ENCODE peak calls at places on chromosome 16, in five cellular contexts. One of them, this sample, is unnamed.

GRCh38 chr16:82633964-82634600 is 7.3 kb downstream of the CDH13 start:
- DNase-seq in lower lobe of right lung: no peak
- DNase-seq in central memory CD4-positive, alpha-beta T cell: no peak
- DNase-seq in tibial artery: no peak
- DNase-seq in stimulated activated CD8-positive, alpha-beta memory T cell treated with anti-CD3 and anti-CD28 coated beads, Interleukin-7, amount 100 ng/mL, for 1 hour: no peak
- DNase-seq in this sample: no peak

GRCh38 chr16:48393843-48394703 is 8.9 kb upstream of the SIAH1 start:
- DNase-seq in stimulated activated CD8-positive, alpha-beta memory T cell treated with anti-CD3 and anti-CD28 coated beads, Interleukin-7, amount 100 ng/mL, for 1 hour: no peak
- DNase-seq in tibial artery: peak
- DNase-seq in lower lobe of right lung: no peak
- DNase-seq in central memory CD4-positive, alpha-beta T cell: no peak
- DNase-seq in this sample: no peak

GRCh38 chr16:89918453-89919347 is at the start of gene MC1R:
- DNase-seq in central memory CD4-positive, alpha-beta T cell: no peak
- DNase-seq in tibial artery: no peak
- DNase-seq in lower lobe of right lung: no peak
- DNase-seq in stimulated activated CD8-positive, alpha-beta memory T cell treated with anti-CD3 and anti-CD28 coated beads, Interleukin-7, amount 100 ng/mL, for 1 hour: no peak
- DNase-seq in this sample: peak

GRCh38 chr16:22235839-22236745 is 30.0 kb downstream of the EEF2K start:
- DNase-seq in lower lobe of right lung: no peak
- DNase-seq in central memory CD4-positive, alpha-beta T cell: no peak
- DNase-seq in stimulated activated CD8-positive, alpha-beta memory T cell treated with anti-CD3 and anti-CD28 coated beads, Interleukin-7, amount 100 ng/mL, for 1 hour: no peak
- DNase-seq in tibial artery: peak
- DNase-seq in this sample: no peak

GRCh38 chr16:55842369-55843104 is 9.6 kb upstream of the CES1 start:
- DNase-seq in stimulated activated CD8-positive, alpha-beta memory T cell treated with anti-CD3 and anti-CD28 coated beads, Interleukin-7, amount 100 ng/mL, for 1 hour: no peak
- DNase-seq in lower lobe of right lung: no peak
- DNase-seq in central memory CD4-positive, alpha-beta T cell: peak
- DNase-seq in tibial artery: no peak
- DNase-seq in this sample: no peak

GRCh38 chr16:56041556-56042140 is 149.6 kb upstream of the GNAO1 start:
- DNase-seq in tibial artery: no peak
- DNase-seq in central memory CD4-positive, alpha-beta T cell: peak
- DNase-seq in stimulated activated CD8-positive, alpha-beta memory T cell treated with anti-CD3 and anti-CD28 coated beads, Interleukin-7, amount 100 ng/mL, for 1 hour: no peak
- DNase-seq in lower lobe of right lung: no peak
- DNase-seq in this sample: no peak

GRCh38 chr16:86363836-86364618 is 146.3 kb upstream of the FOXF1 start:
- DNase-seq in stimulated activated CD8-positive, alpha-beta memory T cell treated with anti-CD3 and anti-CD28 coated beads, Interleukin-7, amount 100 ng/mL, for 1 hour: no peak
- DNase-seq in lower lobe of right lung: no peak
- DNase-seq in central memory CD4-positive, alpha-beta T cell: no peak
- DNase-seq in tibial artery: no peak
- DNase-seq in this sample: no peak

GRCh38 chr16:89026121-89026612 is 49.2 kb upstream of the CBFA2T3 start:
- DNase-seq in central memory CD4-positive, alpha-beta T cell: peak
- DNase-seq in lower lobe of right lung: no peak
- DNase-seq in stimulated activated CD8-positive, alpha-beta memory T cell treated with anti-CD3 and anti-CD28 coated beads, Interleukin-7, amount 100 ng/mL, for 1 hour: no peak
- DNase-seq in tibial artery: no peak
- DNase-seq in this sample: no peak

GRCh38 chr16:1471569-1472194 is 3.1 kb downstream of the CLCN7 start:
- DNase-seq in lower lobe of right lung: peak
- DNase-seq in stimulated activated CD8-positive, alpha-beta memory T cell treated with anti-CD3 and anti-CD28 coated beads, Interleukin-7, amount 100 ng/mL, for 1 hour: no peak
- DNase-seq in tibial artery: no peak
- DNase-seq in central memory CD4-positive, alpha-beta T cell: no peak
- DNase-seq in this sample: no peak

GRCh38 chr16:89922477-89922883 is 662 bp upstream of the TUBB3 start:
- DNase-seq in central memory CD4-positive, alpha-beta T cell: no peak
- DNase-seq in tibial artery: peak
- DNase-seq in lower lobe of right lung: no peak
- DNase-seq in stimulated activated CD8-positive, alpha-beta memory T cell treated with anti-CD3 and anti-CD28 coated beads, Interleukin-7, amount 100 ng/mL, for 1 hour: no peak
- DNase-seq in this sample: peak

GRCh38 chr16:3876160-3876559 is 4.4 kb downstream of the CREBBP start:
- DNase-seq in lower lobe of right lung: no peak
- DNase-seq in central memory CD4-positive, alpha-beta T cell: no peak
- DNase-seq in tibial artery: no peak
- DNase-seq in stimulated activated CD8-positive, alpha-beta memory T cell treated with anti-CD3 and anti-CD28 coated beads, Interleukin-7, amount 100 ng/mL, for 1 hour: no peak
- DNase-seq in this sample: no peak

GRCh38 chr16:50310308-50311133 is 44.2 kb downstream of the ADCY7 start:
- DNase-seq in tibial artery: no peak
- DNase-seq in stimulated activated CD8-positive, alpha-beta memory T cell treated with anti-CD3 and anti-CD28 coated beads, Interleukin-7, amount 100 ng/mL, for 1 hour: no peak
- DNase-seq in central memory CD4-positive, alpha-beta T cell: no peak
- DNase-seq in lower lobe of right lung: peak
- DNase-seq in this sample: peak

GRCh38 chr16:88532434-88533241 is 37.6 kb upstream of the ZC3H18 start:
- DNase-seq in lower lobe of right lung: peak
- DNase-seq in stimulated activated CD8-positive, alpha-beta memory T cell treated with anti-CD3 and anti-CD28 coated beads, Interleukin-7, amount 100 ng/mL, for 1 hour: no peak
- DNase-seq in tibial artery: no peak
- DNase-seq in central memory CD4-positive, alpha-beta T cell: no peak
- DNase-seq in this sample: no peak

GRCh38 chr16:89693931-89694783 is 7.3 kb downstream of the SPATA2L start:
- DNase-seq in lower lobe of right lung: peak
- DNase-seq in tibial artery: no peak
- DNase-seq in stimulated activated CD8-positive, alpha-beta memory T cell treated with anti-CD3 and anti-CD28 coated beads, Interleukin-7, amount 100 ng/mL, for 1 hour: no peak
- DNase-seq in central memory CD4-positive, alpha-beta T cell: no peak
- DNase-seq in this sample: peak

GRCh38 chr16:26765087-26765486 is 301.6 kb upstream of the C16orf82 start:
- DNase-seq in tibial artery: no peak
- DNase-seq in stimulated activated CD8-positive, alpha-beta memory T cell treated with anti-CD3 and anti-CD28 coated beads, Interleukin-7, amount 100 ng/mL, for 1 hour: no peak
- DNase-seq in lower lobe of right lung: no peak
- DNase-seq in central memory CD4-positive, alpha-beta T cell: no peak
- DNase-seq in this sample: no peak

GRCh38 chr16:1428511-1428910 is 2.4 kb upstream of the PERCC1 start:
- DNase-seq in stimulated activated CD8-positive, alpha-beta memory T cell treated with anti-CD3 and anti-CD28 coated beads, Interleukin-7, amount 100 ng/mL, for 1 hour: no peak
- DNase-seq in central memory CD4-positive, alpha-beta T cell: no peak
- DNase-seq in tibial artery: no peak
- DNase-seq in lower lobe of right lung: no peak
- DNase-seq in this sample: no peak

GRCh38 chr16:68936729-68937631 is 93.6 kb downstream of the TANGO6 start:
- DNase-seq in tibial artery: no peak
- DNase-seq in lower lobe of right lung: no peak
- DNase-seq in central memory CD4-positive, alpha-beta T cell: no peak
- DNase-seq in stimulated activated CD8-positive, alpha-beta memory T cell treated with anti-CD3 and anti-CD28 coated beads, Interleukin-7, amount 100 ng/mL, for 1 hour: no peak
- DNase-seq in this sample: no peak

GRCh38 chr16:85883813-85884212 is 15.1 kb upstream of the IRF8 start:
- DNase-seq in tibial artery: no peak
- DNase-seq in central memory CD4-positive, alpha-beta T cell: no peak
- DNase-seq in stimulated activated CD8-positive, alpha-beta memory T cell treated with anti-CD3 and anti-CD28 coated beads, Interleukin-7, amount 100 ng/mL, for 1 hour: no peak
- DNase-seq in lower lobe of right lung: no peak
- DNase-seq in this sample: no peak

GRCh38 chr16:81457326-81458133 is 12.9 kb downstream of the CMIP start:
- DNase-seq in lower lobe of right lung: no peak
- DNase-seq in stimulated activated CD8-positive, alpha-beta memory T cell treated with anti-CD3 and anti-CD28 coated beads, Interleukin-7, amount 100 ng/mL, for 1 hour: no peak
- DNase-seq in central memory CD4-positive, alpha-beta T cell: no peak
- DNase-seq in tibial artery: no peak
- DNase-seq in this sample: no peak

GRCh38 chr16:69798466-69798865 is 36.3 kb downstream of the WWP2 start:
- DNase-seq in tibial artery: no peak
- DNase-seq in lower lobe of right lung: no peak
- DNase-seq in central memory CD4-positive, alpha-beta T cell: no peak
- DNase-seq in stimulated activated CD8-positive, alpha-beta memory T cell treated with anti-CD3 and anti-CD28 coated beads, Interleukin-7, amount 100 ng/mL, for 1 hour: no peak
- DNase-seq in this sample: no peak

GRCh38 chr16:69329369-69330285 is 761 bp downstream of the PDF start:
- DNase-seq in stimulated activated CD8-positive, alpha-beta memory T cell treated with anti-CD3 and anti-CD28 coated beads, Interleukin-7, amount 100 ng/mL, for 1 hour: no peak
- DNase-seq in tibial artery: no peak
- DNase-seq in central memory CD4-positive, alpha-beta T cell: no peak
- DNase-seq in lower lobe of right lung: no peak
- DNase-seq in this sample: peak

GRCh38 chr16:82439678-82440293 is 187.0 kb upstream of the CDH13 start:
- DNase-seq in lower lobe of right lung: no peak
- DNase-seq in central memory CD4-positive, alpha-beta T cell: no peak
- DNase-seq in stimulated activated CD8-positive, alpha-beta memory T cell treated with anti-CD3 and anti-CD28 coated beads, Interleukin-7, amount 100 ng/mL, for 1 hour: no peak
- DNase-seq in tibial artery: no peak
- DNase-seq in this sample: no peak

GRCh38 chr16:46887524-46887854 is 3.3 kb downstream of the GPT2 start:
- DNase-seq in stimulated activated CD8-positive, alpha-beta memory T cell treated with anti-CD3 and anti-CD28 coated beads, Interleukin-7, amount 100 ng/mL, for 1 hour: no peak
- DNase-seq in central memory CD4-positive, alpha-beta T cell: no peak
- DNase-seq in tibial artery: no peak
- DNase-seq in lower lobe of right lung: no peak
- DNase-seq in this sample: no peak

GRCh38 chr16:87152221-87152755 is 164.9 kb downstream of the C16orf95 start:
- DNase-seq in stimulated activated CD8-positive, alpha-beta memory T cell treated with anti-CD3 and anti-CD28 coated beads, Interleukin-7, amount 100 ng/mL, for 1 hour: no peak
- DNase-seq in lower lobe of right lung: no peak
- DNase-seq in tibial artery: no peak
- DNase-seq in central memory CD4-positive, alpha-beta T cell: no peak
- DNase-seq in this sample: no peak

GRCh38 chr16:50594332-50595260 is 46.4 kb downstream of the NKD1 start:
- DNase-seq in tibial artery: no peak
- DNase-seq in stimulated activated CD8-positive, alpha-beta memory T cell treated with anti-CD3 and anti-CD28 coated beads, Interleukin-7, amount 100 ng/mL, for 1 hour: no peak
- DNase-seq in central memory CD4-positive, alpha-beta T cell: no peak
- DNase-seq in lower lobe of right lung: no peak
- DNase-seq in this sample: no peak

GRCh38 chr16:15829460-15829859 is 27.4 kb downstream of the MYH11 start:
- DNase-seq in tibial artery: peak
- DNase-seq in stimulated activated CD8-positive, alpha-beta memory T cell treated with anti-CD3 and anti-CD28 coated beads, Interleukin-7, amount 100 ng/mL, for 1 hour: no peak
- DNase-seq in central memory CD4-positive, alpha-beta T cell: no peak
- DNase-seq in lower lobe of right lung: peak
- DNase-seq in this sample: peak

GRCh38 chr16:20940864-20941634 is 40.5 kb downstream of the LYRM1 start:
- DNase-seq in tibial artery: no peak
- DNase-seq in lower lobe of right lung: no peak
- DNase-seq in stimulated activated CD8-positive, alpha-beta memory T cell treated with anti-CD3 and anti-CD28 coated beads, Interleukin-7, amount 100 ng/mL, for 1 hour: no peak
- DNase-seq in central memory CD4-positive, alpha-beta T cell: no peak
- DNase-seq in this sample: no peak

GRCh38 chr16:84340305-84341040 is 27.9 kb upstream of the ATP2C2 start:
- DNase-seq in central memory CD4-positive, alpha-beta T cell: no peak
- DNase-seq in lower lobe of right lung: peak
- DNase-seq in tibial artery: no peak
- DNase-seq in stimulated activated CD8-positive, alpha-beta memory T cell treated with anti-CD3 and anti-CD28 coated beads, Interleukin-7, amount 100 ng/mL, for 1 hour: no peak
- DNase-seq in this sample: no peak

GRCh38 chr16:69276143-69277115 is 34.7 kb upstream of the VPS4A start:
- DNase-seq in tibial artery: peak
- DNase-seq in central memory CD4-positive, alpha-beta T cell: no peak
- DNase-seq in stimulated activated CD8-positive, alpha-beta memory T cell treated with anti-CD3 and anti-CD28 coated beads, Interleukin-7, amount 100 ng/mL, for 1 hour: no peak
- DNase-seq in lower lobe of right lung: no peak
- DNase-seq in this sample: no peak

GRCh38 chr16:27805828-27806351 is 255.9 kb downstream of the KATNIP start:
- DNase-seq in tibial artery: no peak
- DNase-seq in lower lobe of right lung: no peak
- DNase-seq in stimulated activated CD8-positive, alpha-beta memory T cell treated with anti-CD3 and anti-CD28 coated beads, Interleukin-7, amount 100 ng/mL, for 1 hour: no peak
- DNase-seq in central memory CD4-positive, alpha-beta T cell: no peak
- DNase-seq in this sample: no peak

GRCh38 chr16:1309888-1310831 is 724 bp downstream of the UBE2I start:
- DNase-seq in stimulated activated CD8-positive, alpha-beta memory T cell treated with anti-CD3 and anti-CD28 coated beads, Interleukin-7, amount 100 ng/mL, for 1 hour: no peak
- DNase-seq in tibial artery: peak
- DNase-seq in central memory CD4-positive, alpha-beta T cell: peak
- DNase-seq in lower lobe of right lung: peak
- DNase-seq in this sample: no peak

GRCh38 chr16:66948034-66948821 is 12.8 kb upstream of the CES3 start:
- DNase-seq in central memory CD4-positive, alpha-beta T cell: no peak
- DNase-seq in stimulated activated CD8-positive, alpha-beta memory T cell treated with anti-CD3 and anti-CD28 coated beads, Interleukin-7, amount 100 ng/mL, for 1 hour: no peak
- DNase-seq in tibial artery: no peak
- DNase-seq in lower lobe of right lung: no peak
- DNase-seq in this sample: no peak

GRCh38 chr16:64910351-64910750 is 211.5 kb downstream of the CDH11 start:
- DNase-seq in stimulated activated CD8-positive, alpha-beta memory T cell treated with anti-CD3 and anti-CD28 coated beads, Interleukin-7, amount 100 ng/mL, for 1 hour: no peak
- DNase-seq in tibial artery: peak
- DNase-seq in central memory CD4-positive, alpha-beta T cell: no peak
- DNase-seq in lower lobe of right lung: no peak
- DNase-seq in this sample: peak

GRCh38 chr16:35552763-35553162 is 2093.4 kb downstream of the TP53TG3F start:
- DNase-seq in stimulated activated CD8-positive, alpha-beta memory T cell treated with anti-CD3 and anti-CD28 coated beads, Interleukin-7, amount 100 ng/mL, for 1 hour: no peak
- DNase-seq in lower lobe of right lung: no peak
- DNase-seq in tibial artery: no peak
- DNase-seq in central memory CD4-positive, alpha-beta T cell: no peak
- DNase-seq in this sample: no peak